ENCODE peak calls at places on chromosomes 4 and X, in nine cellular contexts. H, O, F, L, Z, C, U, N and X are unnamed samples.

GRCh38 chr4:7154351-7154981 is 37.9 kb upstream of the SORCS2 start:
- DNase-seq in O (no peak), N (no peak), H (peak; percentile 50), L (no peak), C (no peak), F (peak; percentile 39), Z (no peak), U (no peak), X (peak; percentile 53)

GRCh38 chrX:3175659-3176438 is 134.6 kb downstream of the ARSF start:
- DNase-seq in C (no peak), L (no peak), O (peak; percentile 62), Z (no peak), N (no peak), H (no peak), U (no peak), F (no peak), X (no peak)

GRCh38 chr4:14264437-14264836 is 636.9 kb upstream of the BOD1L1 start:
- DNase-seq in O (no peak), N (peak; percentile 35), C (no peak), H (no peak), L (no peak), Z (peak; percentile 23), F (peak; percentile 60), U (no peak), X (no peak)

GRCh38 chrX:105744291-105744690 is 78.0 kb upstream of the NRK start:
- DNase-seq in F (no peak), Z (no peak), C (no peak), U (peak; percentile 34), H (no peak), L (no peak), O (no peak), N (no peak), X (no peak)

GRCh38 chr4:45662996-45663395 is 460.9 kb downstream of the GABRG1 start:
- DNase-seq in L (peak; percentile 72), N (no peak), U (peak; percentile 48), O (peak; percentile 15), H (no peak), C (no peak), Z (no peak), F (no peak), X (no peak)

GRCh38 chr4:76943129-76943620 is 6.4 kb upstream of the SEPTIN11 start:
- DNase-seq in H (no peak), C (no peak), L (no peak), Z (no peak), O (no peak), U (peak; percentile 63), F (no peak), N (no peak), X (no peak)

GRCh38 chr4:3261411-3262207 is 12.7 kb downstream of the MSANTD1 start:
- DNase-seq in O (no peak), F (no peak), N (peak; percentile 26), U (no peak), H (no peak), L (no peak), Z (no peak), C (no peak), X (no peak)

GRCh38 chr4:72424006-72424405 is 145.0 kb downstream of the ADAMTS3 start:
- DNase-seq in N (no peak), Z (no peak), O (no peak), C (no peak), H (no peak), F (no peak), L (no peak), U (no peak), X (no peak)

GRCh38 chr4:145870155-145871020 is 68.2 kb downstream of the ZNF827 start:
- DNase-seq in Z (no peak), H (no peak), O (no peak), U (peak; percentile 18), C (no peak), L (peak; percentile 37), N (no peak), F (no peak), X (no peak)
- H3K4me1 ChIP-seq in Z (no peaks in the 10 kb centered on the region), H (peaks cover 7% of the 10 kb centered on the region), O (no peaks in the 10 kb centered on the region), U (peaks cover 10% of the 10 kb centered on the region), C (peaks cover 27% of the 10 kb centered on the region), L (peaks cover 8% of the 10 kb centered on the region), N (peaks cover 3% of the 10 kb centered on the region), F (peaks cover 4% of the 10 kb centered on the region), X (peaks cover 4% of the 10 kb centered on the region)

DNA sequence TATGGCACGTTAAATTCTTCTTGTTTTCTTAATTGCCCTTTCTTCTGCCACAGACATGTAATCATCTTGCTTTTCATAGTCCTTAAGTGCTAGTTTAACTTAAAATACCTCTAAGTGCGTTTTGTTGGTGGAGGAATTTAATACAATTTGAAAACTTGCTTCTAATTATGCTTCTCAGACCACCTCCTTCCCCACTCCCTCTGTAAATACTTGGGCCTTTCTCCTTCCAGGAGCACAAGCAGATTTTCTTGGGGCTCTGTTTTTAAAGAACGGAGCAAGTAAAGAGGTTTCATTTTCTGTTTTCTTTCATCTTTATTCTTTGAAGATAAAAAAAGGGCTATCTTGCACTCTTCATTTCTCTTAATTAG is 559 bp upstream of the PCDH18 start:
- DNase-seq in Z (no peak), F (no peak), H (no peak), O (peak; percentile 65), C (no peak), L (no peak), N (no peak), U (no peak), X (no peak)
- H3K4me1 ChIP-seq in Z (no peaks in the 10 kb centered on the region), F (peaks cover 7% of the 10 kb centered on the region), H (peaks cover 10% of the 10 kb centered on the region), O (peaks cover 16% of the 10 kb centered on the region), C (peaks cover 4% of the 10 kb centered on the region), L (no peaks in the 10 kb centered on the region), N (peaks cover 13% of the 10 kb centered on the region), U (no peaks in the 10 kb centered on the region), X (no peaks in the 10 kb centered on the region)

DNA sequence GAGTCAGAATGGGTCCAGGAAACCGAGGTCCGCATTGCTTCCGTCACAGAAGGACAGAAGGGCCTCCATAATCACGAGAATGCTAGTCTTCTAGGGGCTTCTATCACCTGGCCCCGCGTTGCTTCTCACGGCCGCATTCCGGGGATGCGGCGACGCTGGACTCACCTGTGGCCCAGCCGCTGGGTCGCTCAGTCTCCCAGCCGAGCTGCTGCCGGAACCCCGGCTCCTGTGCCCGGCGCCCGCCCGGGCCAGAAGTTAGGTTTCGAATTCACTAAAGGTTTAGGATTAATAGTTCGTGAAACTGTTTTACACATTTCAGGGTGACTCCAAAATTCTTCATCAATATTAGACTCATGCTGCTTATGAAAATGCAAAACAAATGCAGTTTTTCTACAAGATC is 31.7 kb upstream of the TMSB15A start:
- DNase-seq in C (no peak), U (no peak), O (no peak), H (no peak), L (no peak), N (no peak), F (peak; percentile 19), Z (no peak), X (no peak)
- H3K4me1 ChIP-seq in C (no peaks in the 10 kb centered on the region), U (no peaks in the 10 kb centered on the region), O (no peaks in the 10 kb centered on the region), H (no peaks in the 10 kb centered on the region), L (no peaks in the 10 kb centered on the region), N (no peaks in the 10 kb centered on the region), F (no peaks in the 10 kb centered on the region), Z (no peaks in the 10 kb centered on the region), X (no peaks in the 10 kb centered on the region)

DNA sequence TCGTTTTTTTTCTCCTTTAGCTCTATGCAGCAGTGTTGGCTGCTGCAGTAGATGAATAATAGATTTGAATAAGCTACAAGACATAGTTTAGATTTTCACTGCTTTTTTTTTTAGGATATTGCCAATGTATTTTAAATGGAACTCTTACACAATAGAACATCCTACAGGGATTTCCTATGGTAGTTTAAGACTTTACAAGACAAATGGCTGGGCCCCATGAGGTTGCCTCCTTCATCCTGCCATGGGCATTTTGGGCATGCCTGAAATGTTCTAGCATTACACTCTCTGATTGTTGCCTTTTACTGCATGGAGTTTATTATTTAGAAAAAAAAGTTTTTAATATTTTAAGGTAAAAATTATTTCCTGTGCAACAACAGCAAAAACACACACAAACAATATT is 74.5 kb downstream of the MID1 start:
- DNase-seq in F (no peak), C (no peak), L (no peak), N (no peak), U (no peak), Z (no peak), O (no peak), H (no peak), X (no peak)
- H3K4me1 ChIP-seq in F (no peaks in the 10 kb centered on the region), C (no peaks in the 10 kb centered on the region), L (no peaks in the 10 kb centered on the region), N (no peaks in the 10 kb centered on the region), U (no peaks in the 10 kb centered on the region), Z (peaks cover 73% of the 10 kb centered on the region), O (no peaks in the 10 kb centered on the region), H (no peaks in the 10 kb centered on the region), X (no peaks in the 10 kb centered on the region)

DNA sequence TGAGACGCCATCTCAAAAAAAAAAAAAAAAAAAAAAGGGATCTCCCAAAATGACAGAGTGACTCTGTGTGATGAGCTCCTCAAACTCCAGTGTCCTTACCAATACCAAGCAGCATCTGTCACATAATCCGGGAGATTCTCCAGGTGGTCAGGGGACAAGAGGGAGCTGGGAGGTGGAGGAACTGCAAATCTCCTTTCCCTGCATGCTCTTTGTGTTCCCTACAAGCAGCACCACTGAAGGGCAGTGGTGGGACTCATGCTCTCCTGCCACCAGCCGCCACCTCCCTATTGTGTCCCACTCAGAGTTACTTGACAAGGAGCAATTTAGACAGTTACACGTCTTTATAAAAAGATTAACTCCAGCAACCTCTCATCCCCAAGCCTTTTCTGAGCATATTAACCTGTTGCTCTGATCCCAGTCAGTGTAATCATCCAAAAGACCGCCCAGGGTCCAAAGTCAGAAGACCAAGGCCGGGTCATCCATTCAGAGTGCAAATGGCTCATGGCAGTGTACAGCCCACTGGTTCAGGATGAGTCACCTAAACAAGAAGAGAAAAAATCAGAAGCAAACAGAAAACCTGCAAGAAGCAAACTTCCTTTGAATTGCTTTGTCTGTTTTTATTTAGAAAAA is 23.6 kb downstream of the MGST2 start:
- DNase-seq in C (no peak), Z (no peak), H (no peak), L (no peak), U (no peak), N (no peak), F (no peak), O (no peak), X (no peak)
- H3K4me1 ChIP-seq in C (peaks cover 24% of the 10 kb centered on the region), Z (no peaks in the 10 kb centered on the region), H (no peaks in the 10 kb centered on the region), L (peaks cover 18% of the 10 kb centered on the region), U (no peaks in the 10 kb centered on the region), N (no peaks in the 10 kb centered on the region), F (peaks cover 7% of the 10 kb centered on the region), O (peaks cover 12% of the 10 kb centered on the region), X (peaks cover 3% of the 10 kb centered on the region)